ENCODE peak calls at places on chromosomes 7 and 10, in four cellular contexts. T, O, F and W are unnamed samples.
A peak's percentile ranks its signal among the peaks of the same experiment; 100 is the strongest.

GRCh38 chr7:32299133-32299702 is 191.0 kb downstream of the LSM5 start:
- DNase-seq in F (peak; percentile 79), T (peak; percentile 4), O (no peak), W (no peak)

GRCh38 chr7:100799037-100799896 is 28.1 kb downstream of the EPHB4 start:
- DNase-seq in F (peak; percentile 64), O (no peak), T (peak; percentile 46), W (peak; percentile 73)

GRCh38 chr7:34069676-34070075 is 164.3 kb downstream of the BMPER start:
- DNase-seq in T (peak; percentile 60), F (no peak), O (no peak), W (peak; percentile 59)

GRCh38 chr10:10792681-10793080 is 225.0 kb upstream of the CELF2 start:
- DNase-seq in O (no peak), T (peak; percentile 96), F (peak; percentile 29), W (peak; percentile 60)

GRCh38 chr10:34627331-34627730 is 187.8 kb downstream of the PARD3 start:
- DNase-seq in O (no peak), F (no peak), T (no peak), W (no peak)

GRCh38 chr10:25226775-25227682 is 52.2 kb downstream of the GPR158 start:
- DNase-seq in O (no peak), T (peak; percentile 53), F (peak; percentile 16), W (peak; percentile 51)

GRCh38 chr10:33703897-33704825 is 369.7 kb upstream of the NRP1 start:
- DNase-seq in O (no peak), F (peak; percentile 29), T (peak; percentile 79), W (peak; percentile 92)

GRCh38 chr10:70650104-70650503 is 22.2 kb upstream of the ADAMTS14 start:
- DNase-seq in O (no peak), T (no peak), F (no peak), W (no peak)

GRCh38 chr10:59812541-59813122 is 59.4 kb upstream of the MRLN start:
- DNase-seq in T (no peak), F (no peak), O (no peak), W (no peak)